ENCODE peak calls at places on chromosomes 16 and 17, in ten cellular contexts. T is lung; P is coronary artery; Z is AG04449; H is omental fat pad; F is lower lobe of right lung; M is GM10248; Q is fibroblast of lung; Y is CD8-positive, alpha-beta T cell; D is glutamatergic neuron. C is an unnamed sample.

GRCh38 chr16:57533618-57534336 is 2.6 kb downstream of the CCDC102A start:
- DNase-seq in P (peak), F (peak), H (peak), M (peak), Q (no peak), T (no peak), Z (no peak), Y (peak), D (no peak), C (peak)

GRCh38 chr17:72397687-72398086 is 276.9 kb downstream of the SOX9 start:
- DNase-seq in Q (peak), T (no peak), F (no peak), P (no peak), D (no peak), Z (no peak), H (no peak), Y (no peak), M (no peak), C (no peak)

GRCh38 chr17:49775546-49776260 is 11.8 kb upstream of the FAM117A start:
- DNase-seq in F (no peak), Z (no peak), H (no peak), T (no peak), M (no peak), Y (no peak), P (no peak), Q (no peak), D (no peak), C (no peak)

GRCh38 chr16:31870809-31871208 is 2.8 kb upstream of the ZNF267 start:
- DNase-seq in M (no peak), D (no peak), Z (no peak), F (no peak), H (no peak), Q (no peak), T (no peak), P (no peak), Y (no peak), C (no peak)

GRCh38 chr17:62179525-62180161 is 114.6 kb upstream of the MED13 start:
- DNase-seq in Z (no peak), F (no peak), T (no peak), M (no peak), Y (no peak), P (no peak), Q (peak), D (no peak), H (no peak), C (no peak)

GRCh38 chr16:51152691-51153261 is 1.7 kb upstream of the SALL1 start:
- DNase-seq in Z (no peak), Y (no peak), F (no peak), Q (peak), M (no peak), P (no peak), H (no peak), T (no peak), D (no peak), C (no peak)

GRCh38 chr16:47182318-47182717 is 38.6 kb upstream of the NETO2 start:
- DNase-seq in M (no peak), Y (no peak), F (no peak), Z (no peak), T (no peak), P (no peak), D (no peak), H (no peak), Q (no peak), C (no peak)

GRCh38 chr17:74345433-74346241 is 16.0 kb downstream of the BTBD17 start:
- DNase-seq in T (no peak), M (no peak), H (no peak), P (no peak), Z (no peak), D (peak), Y (no peak), Q (no peak), F (no peak), C (no peak)

GRCh38 chr17:44222112-44222869 is 2.8 kb upstream of the UBTF start:
- DNase-seq in P (peak), Y (peak), D (peak), F (peak), M (peak), H (no peak), Q (peak), Z (no peak), T (peak), C (peak)

DNA sequence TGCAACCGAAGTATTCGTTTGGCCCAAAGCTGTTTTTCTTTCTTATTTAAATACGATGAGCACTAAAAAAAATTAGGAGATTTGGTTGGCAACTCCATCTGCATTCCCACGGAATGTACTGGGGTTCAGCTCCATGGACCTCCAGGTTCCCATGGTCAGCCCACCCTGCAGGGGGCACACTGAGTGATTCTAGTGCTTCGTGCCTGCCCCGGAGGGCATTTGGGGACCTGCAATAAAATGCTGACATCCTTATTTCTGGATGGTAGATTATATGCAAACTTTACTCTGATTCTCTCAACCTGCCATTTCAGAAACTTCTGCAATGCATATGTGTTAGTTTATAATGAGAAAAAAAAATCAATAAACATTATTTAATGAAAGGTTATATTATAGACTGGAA is 339.4 kb downstream of the XYLT1 start:
- DNase-seq in T (no peak), Y (no peak), Z (no peak), D (no peak), H (no peak), P (no peak), F (no peak), M (no peak), Q (no peak), C (no peak)
- TF ChIP-seq CTCF in T (no peak), Y (no peak), Z (no peak), D (no peak), H (no peak), P (no peak), F (no peak), M (no peak), Q (no peak), C (no peak)

GRCh38 chr16:85525464-85526117 is 87.5 kb upstream of the GSE1 start:
- DNase-seq in D (no peak), F (no peak), Y (no peak), T (no peak), Z (no peak), M (no peak), Q (no peak), P (no peak), H (no peak), C (no peak)
- TF ChIP-seq CTCF in D (no peak), F (no peak), Y (no peak), T (no peak), Z (no peak), M (no peak), Q (no peak), P (no peak), H (no peak), C (no peak)

GRCh38 chr17:7640783-7641182 is 9.9 kb upstream of the ATP1B2 start:
- DNase-seq in Y (no peak), T (no peak), Z (no peak), F (no peak), D (no peak), M (no peak), Q (no peak), P (no peak), H (no peak), C (no peak)
- TF ChIP-seq CTCF in Y (no peak), T (no peak), Z (no peak), F (no peak), D (no peak), M (no peak), Q (no peak), P (no peak), H (no peak), C (no peak)

GRCh38 chr17:80943346-80944145 is 48.1 kb upstream of the CHMP6 start:
- DNase-seq in P (no peak), Q (no peak), H (no peak), D (peak), F (peak), T (no peak), Z (no peak), M (no peak), Y (no peak), C (no peak)
- TF ChIP-seq CTCF in P (no peak), Q (no peak), H (no peak), D (no peak), F (no peak), T (no peak), Z (no peak), M (no peak), Y (no peak), C (no peak)

GRCh38 chr17:5031365-5032082 is 3.7 kb downstream of the SLC52A1 start:
- DNase-seq in Q (peak), M (peak), D (peak), F (peak), Y (peak), T (peak), H (peak), P (no peak), Z (no peak), C (peak)
- TF ChIP-seq CTCF in Q (peak), M (peak), D (peak), F (peak), Y (peak), T (peak), H (no peak), P (peak), Z (peak), C (peak)

GRCh38 chr16:3879887-3880564 is 487 bp downstream of the CREBBP start:
- DNase-seq in F (peak), Q (peak), P (peak), T (peak), Y (peak), M (peak), Z (no peak), H (peak), D (peak), C (peak)

GRCh38 chr16:3879258-3879886 is 1.1 kb downstream of the CREBBP start:
- DNase-seq in Z (no peak), F (peak), T (no peak), Y (no peak), H (no peak), P (peak), Q (no peak), M (no peak), D (peak), C (peak)

GRCh38 chr16:3882531-3882930 is 2.0 kb upstream of the CREBBP start:
- DNase-seq in Z (no peak), D (no peak), T (no peak), M (no peak), Q (no peak), P (no peak), H (no peak), F (no peak), Y (no peak), C (no peak)

GRCh38 chr16:3881499-3881995 is 1.0 kb upstream of the CREBBP start:
- DNase-seq in H (no peak), P (no peak), Y (no peak), M (no peak), T (no peak), Z (no peak), Q (no peak), F (no peak), D (no peak), C (no peak)

DNA sequence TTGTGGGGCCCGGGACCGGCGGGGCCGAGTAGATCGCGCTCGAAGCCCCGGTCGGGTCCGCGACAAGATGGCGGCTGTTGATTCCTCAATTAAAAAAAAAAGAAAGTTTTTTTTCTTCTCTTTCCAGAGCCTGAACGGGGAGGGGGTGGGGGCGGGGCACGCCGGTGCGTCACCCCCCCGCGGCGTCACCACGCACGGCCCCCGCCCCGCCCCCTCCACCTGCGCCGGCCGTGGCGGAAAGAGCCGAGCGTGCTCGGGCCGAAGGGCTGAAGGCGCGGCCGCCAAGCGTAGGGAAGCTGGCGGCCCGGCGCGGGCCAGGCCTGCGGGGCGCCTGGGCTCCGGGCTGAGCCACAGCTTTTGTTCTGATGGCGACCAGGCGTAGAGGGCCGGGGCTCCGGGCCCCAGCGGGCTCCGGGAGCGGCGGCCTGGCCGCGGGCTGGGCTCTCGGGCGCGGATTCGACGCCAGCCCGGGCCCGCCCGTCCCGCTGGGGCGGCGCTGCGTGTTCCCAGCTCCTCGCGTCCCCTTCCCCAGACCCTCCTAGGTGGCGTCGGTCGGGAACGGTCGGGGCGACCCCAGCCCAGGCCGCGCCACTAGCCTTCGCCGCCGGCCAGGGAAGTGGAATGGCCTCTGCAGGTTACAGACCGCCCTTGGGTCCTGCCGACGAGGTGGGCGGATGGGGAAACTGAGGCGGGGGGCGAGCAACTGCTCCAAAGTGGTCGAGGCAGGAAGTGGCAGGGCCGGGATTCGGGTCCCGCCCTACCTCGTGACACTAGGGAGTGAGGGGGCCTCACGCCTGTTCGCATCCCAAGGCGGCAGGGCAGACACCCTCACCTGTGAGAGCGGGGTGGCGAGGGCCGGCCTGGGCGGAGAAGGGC is at the start of gene CREBBP:
- DNase-seq in D (peak), Q (peak), P (peak), Z (no peak), M (peak), F (peak), T (peak), H (peak), Y (peak), C (peak)
- TF ChIP-seq CTCF in D (no peak), Q (no peak), P (no peak), Z (no peak), M (no peak), F (no peak), T (no peak), H (no peak), Y (no peak), C (no peak)

GRCh38 chr17:2900842-2901241 is 104.6 kb downstream of the RAP1GAP2 start:
- DNase-seq in T (no peak), Y (no peak), M (no peak), D (no peak), Q (no peak), Z (no peak), H (no peak), P (no peak), F (no peak), C (no peak)

GRCh38 chr17:2901582-2901981 is 105.3 kb downstream of the RAP1GAP2 start:
- DNase-seq in F (no peak), D (no peak), T (no peak), P (no peak), H (no peak), Q (no peak), M (no peak), Z (no peak), Y (no peak), C (no peak)

GRCh38 chr17:2897605-2898004 is 101.4 kb downstream of the RAP1GAP2 start:
- DNase-seq in Z (no peak), D (peak), H (no peak), Q (no peak), M (no peak), Y (no peak), F (no peak), T (no peak), P (no peak), C (no peak)

GRCh38 chr17:2898255-2898926 is 102.2 kb downstream of the RAP1GAP2 start:
- DNase-seq in D (no peak), H (no peak), M (no peak), P (no peak), Y (no peak), Z (no peak), F (no peak), T (no peak), Q (no peak), C (no peak)

GRCh38 chr17:2899911-2900310 is 103.7 kb downstream of the RAP1GAP2 start:
- DNase-seq in F (no peak), M (no peak), D (no peak), P (no peak), Y (no peak), Q (no peak), H (no peak), Z (no peak), T (no peak), C (no peak)
- TF ChIP-seq CTCF in F (no peak), M (no peak), D (no peak), P (no peak), Y (no peak), Q (no peak), H (no peak), Z (no peak), T (no peak), C (no peak)

DNA sequence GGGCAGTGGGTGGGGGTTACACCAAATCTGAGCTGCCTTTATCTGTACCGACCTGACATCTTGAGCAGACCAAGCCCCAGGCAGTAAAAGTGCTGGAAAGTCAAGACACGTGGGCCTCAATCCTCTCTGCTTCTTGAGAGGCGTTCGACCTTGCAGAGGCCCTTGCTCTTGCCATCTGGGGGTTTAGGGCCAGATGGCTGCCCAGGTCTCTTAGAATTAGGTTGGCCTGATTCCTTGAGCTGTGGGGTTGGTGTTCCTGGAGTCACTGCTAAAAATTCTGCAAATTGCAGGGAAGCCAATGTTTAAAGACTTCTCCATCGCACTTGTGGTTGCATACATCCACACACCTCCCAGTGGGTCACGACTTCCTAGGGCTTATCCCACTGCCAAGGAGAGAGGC is 238.2 kb upstream of the ASIC2 start:
- DNase-seq in D (no peak), P (no peak), Z (no peak), H (no peak), Y (no peak), T (no peak), Q (no peak), M (no peak), F (no peak), C (no peak)
- TF ChIP-seq CTCF in D (no peak), P (no peak), Z (no peak), H (no peak), Y (no peak), T (no peak), Q (no peak), M (no peak), F (no peak), C (no peak)

DNA sequence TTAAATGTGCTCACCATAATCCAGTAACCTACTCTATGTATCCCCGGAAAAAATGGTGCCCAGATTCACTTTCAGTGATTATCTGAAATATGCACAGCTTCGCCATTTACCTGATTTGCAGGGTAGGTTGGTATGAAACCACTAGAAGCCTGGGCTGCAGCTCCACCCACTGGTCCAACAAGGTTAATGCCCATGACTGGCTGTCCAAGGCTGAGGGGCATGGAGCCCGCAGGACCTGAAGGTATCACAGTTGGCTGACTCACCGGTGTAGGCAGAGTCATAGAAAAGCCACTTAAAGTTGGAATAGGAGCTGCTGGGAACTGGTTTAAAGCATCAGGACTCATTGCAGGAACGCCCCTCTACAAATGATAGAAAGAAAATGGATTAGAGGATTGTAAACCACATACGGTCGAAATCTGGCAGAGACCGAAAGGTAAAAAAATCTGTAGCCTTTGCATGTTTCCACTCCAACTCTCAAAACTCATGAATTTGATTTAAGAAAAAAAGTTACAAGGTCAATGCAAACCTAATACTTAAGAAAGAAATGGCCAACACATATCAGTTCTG is 38.6 kb downstream of the SYNRG start:
- DNase-seq in Q (peak), Y (peak), M (peak), Z (no peak), T (peak), D (peak), H (no peak), F (peak), P (no peak), C (peak)
- TF ChIP-seq CTCF in Q (peak), Y (no peak), M (peak), Z (peak), T (no peak), D (peak), H (no peak), F (peak), P (no peak), C (peak)

GRCh38 chr17:38747385-38748328 is 479 bp downstream of the PCGF2 start:
- DNase-seq in Q (no peak), H (no peak), Z (no peak), F (peak), Y (no peak), P (no peak), T (no peak), M (peak), D (peak), C (peak)
- TF ChIP-seq CTCF in Q (no peak), H (no peak), Z (peak), F (no peak), Y (no peak), P (peak), T (no peak), M (peak), D (no peak), C (peak)

C was measured in GM13977.